ENCODE peak calls at places on chromosomes 11 and 22, in four cellular contexts. P is RPMI8226, N is T-helper 1 cell, F is smooth muscle cell of the brain vasculature. R is an unnamed sample.

GRCh38 chr11:41978951-41979350 is 519.5 kb upstream of the LRRC4C start:
- DNase-seq in N (no peak), P (no peak), F (no peak), R (peak)

GRCh38 chr11:9330387-9331384 is 16.3 kb upstream of the TMEM41B start:
- DNase-seq in P (no peak), N (no peak), F (no peak), R (peak)

GRCh38 chr22:47073101-47073500 is 310.7 kb downstream of the TBC1D22A start:
- DNase-seq in P (no peak), F (no peak), N (no peak), R (no peak)

GRCh38 chr11:112806876-112807275 is 154.3 kb upstream of the NCAM1 start:
- DNase-seq in P (no peak), N (no peak), F (no peak), R (no peak)

GRCh38 chr11:104451193-104451592 is 287.2 kb upstream of the PDGFD start:
- DNase-seq in P (no peak), F (no peak), N (no peak), R (no peak)

GRCh38 chr11:116703421-116703820 is 69.4 kb downstream of the BUD13 start:
- DNase-seq in P (peak), N (no peak), F (no peak), R (no peak)

GRCh38 chr22:22691716-22692701 is 47.6 kb downstream of the GGTLC2 start:
- DNase-seq in F (no peak), P (no peak), N (no peak), R (no peak)

GRCh38 chr11:94131363-94132115 is 2.9 kb downstream of the PANX1 start:
- DNase-seq in N (no peak), F (no peak), P (no peak), R (no peak)

GRCh38 chr22:37473437-37473946 is 12.7 kb downstream of the MFNG start:
- DNase-seq in F (no peak), N (no peak), P (no peak), R (no peak)

GRCh38 chr11:3086114-3086513 is 28.9 kb upstream of the CARS1 start:
- DNase-seq in P (no peak), F (no peak), N (no peak), R (no peak)

GRCh38 chr22:50129121-50129734 is 39.4 kb downstream of the MOV10L1 start:
- DNase-seq in P (no peak), N (no peak), F (no peak), R (peak)

GRCh38 chr11:107733518-107733917 is 21.7 kb upstream of the SLN start:
- DNase-seq in P (no peak), F (no peak), N (no peak), R (peak)

GRCh38 chr11:2569731-2570210 is 125.0 kb downstream of the KCNQ1 start:
- DNase-seq in N (no peak), F (no peak), P (no peak), R (no peak)

GRCh38 chr11:117796456-117797428 is at the start of gene DSCAML1:
- DNase-seq in N (peak), F (no peak), P (no peak), R (no peak)

GRCh38 chr11:46800177-46800576 is 45.9 kb downstream of the CKAP5 start:
- DNase-seq in F (no peak), N (no peak), P (no peak), R (no peak)

GRCh38 chr22:27239520-27239919 is 562.0 kb downstream of the MN1 start:
- DNase-seq in F (no peak), N (no peak), P (no peak), R (no peak)

GRCh38 chr22:26812731-26813130 is 155.3 kb downstream of the MIAT start:
- DNase-seq in P (no peak), F (no peak), N (no peak), R (no peak)

GRCh38 chr11:68398870-68399865 is 61.4 kb upstream of the PPP6R3 start:
- DNase-seq in F (no peak), P (no peak), N (no peak), R (no peak)

GRCh38 chr22:20571531-20572007 is 64.2 kb downstream of the MED15 start:
- DNase-seq in N (peak), P (peak), F (no peak), R (no peak)

GRCh38 chr11:118295834-118296454 is 8.6 kb upstream of the CD3E start:
- DNase-seq in N (no peak), P (peak), F (no peak), R (peak)

GRCh38 chr11:73163638-73164174 is 21.6 kb upstream of the FCHSD2 start:
- DNase-seq in P (no peak), N (no peak), F (no peak), R (no peak)

GRCh38 chr11:100576044-100577021 is 110.8 kb upstream of the ARHGAP42 start:
- DNase-seq in N (no peak), P (peak), F (no peak), R (peak)

GRCh38 chr11:123137496-123138270 is 57.4 kb downstream of the CLMP start:
- DNase-seq in P (peak), F (peak), N (no peak), R (peak)

GRCh38 chr11:59862252-59862651 is 4.0 kb downstream of the TCN1 start:
- DNase-seq in F (no peak), P (no peak), N (no peak), R (no peak)

GRCh38 chr22:24427500-24428164 is at the start of gene ADORA2A:
- DNase-seq in P (peak), F (no peak), N (peak), R (no peak)

GRCh38 chr22:48744283-48744641 is 1083.4 kb downstream of the BRD1 start:
- DNase-seq in N (no peak), F (no peak), P (no peak), R (no peak)

GRCh38 chr11:35166369-35167360 is 27.7 kb downstream of the CD44 start:
- DNase-seq in F (no peak), P (no peak), N (no peak), R (peak)

GRCh38 chr11:63906585-63906984 is 10.4 kb downstream of the RCOR2 start:
- DNase-seq in P (no peak), N (peak), F (no peak), R (no peak)

GRCh38 chr11:70415176-70415575 is 16.8 kb downstream of the CTTN start:
- DNase-seq in F (peak), P (no peak), N (no peak), R (peak)

GRCh38 chr22:27637604-27638003 is 164.0 kb downstream of the MN1 start:
- DNase-seq in F (no peak), P (no peak), N (no peak), R (peak)

R was measured in astrocyte.